ENCODE peak calls at places on chromosomes 4 and X, in eight cellular contexts. Y is hypothalamus, K is mesothelial cell of epicardium, E is suprapubic skin, D is mucosa of descending colon, A is T-helper 9 cell, U is ACHN, B is AG08395. H is an unnamed sample.

GRCh38 chrX:124307253-124307907 is 25.1 kb upstream of the TEX13D start:
- DNase-seq in K (no peak), U (no peak), E (no peak), B (no peak), A (no peak), D (no peak), Y (no peak), H (no peak)

GRCh38 chrX:31319586-31319985 is 247.7 kb upstream of the FTHL17 start:
- DNase-seq in U (no peak), K (no peak), D (no peak), A (no peak), E (no peak), Y (no peak), B (no peak), H (no peak)

GRCh38 chrX:121028419-121028818 is 19.0 kb upstream of the GLUD2 start:
- DNase-seq in K (no peak), U (no peak), B (no peak), D (no peak), Y (no peak), A (no peak), E (no peak), H (no peak)

GRCh38 chr4:126223784-126224407 is 909.1 kb downstream of the FAT4 start:
- DNase-seq in K (no peak), B (peak; percentile 30), E (no peak), D (no peak), U (peak; percentile 10), A (no peak), Y (no peak), H (no peak)

GRCh38 chr4:140156529-140157171 is 2.7 kb upstream of the MAML3 start:
- DNase-seq in U (no peak), D (no peak), K (no peak), B (no peak), Y (no peak), E (no peak), A (no peak), H (no peak)

GRCh38 chrX:21373637-21374162 is 518 bp upstream of the CNKSR2 start:
- DNase-seq in D (no peak), A (peak; percentile 5), Y (peak; percentile 30), K (no peak), E (no peak), U (no peak), B (no peak), H (no peak)

GRCh38 chrX:96424007-96424406 is 260.6 kb upstream of the DIAPH2 start:
- DNase-seq in D (no peak), A (no peak), U (no peak), K (no peak), Y (no peak), B (no peak), E (no peak), H (no peak)

GRCh38 chrX:15749642-15750610 is 11.9 kb downstream of the CA5B start:
- DNase-seq in U (no peak), Y (no peak), B (no peak), D (peak; percentile 20), A (no peak), E (no peak), K (no peak), H (no peak)

GRCh38 chrX:120791013-120791643 is 84.5 kb downstream of the CT47B1 start:
- DNase-seq in K (no peak), A (no peak), U (peak; percentile 17), E (no peak), B (peak; percentile 71), Y (no peak), D (peak; percentile 10), H (no peak)

GRCh38 chrX:10017866-10018265 is 50.7 kb downstream of the CLDN34 start:
- DNase-seq in K (no peak), A (no peak), B (peak; percentile 22), U (peak; percentile 75), D (peak; percentile 36), Y (no peak), E (no peak), H (no peak)

GRCh38 chr4:16721618-16722291 is 176.7 kb downstream of the LDB2 start:
- DNase-seq in A (no peak), E (no peak), Y (no peak), B (peak; percentile 24), K (no peak), D (no peak), U (no peak), H (no peak)

GRCh38 chr4:35423104-35423503 is 821.2 kb downstream of the ARAP2 start:
- DNase-seq in U (no peak), D (no peak), Y (no peak), E (no peak), K (no peak), B (no peak), A (no peak), H (no peak)

GRCh38 chr4:71404049-71404448 is 65.2 kb downstream of the SLC4A4 start:
- DNase-seq in K (no peak), U (no peak), A (no peak), Y (no peak), E (no peak), D (no peak), B (no peak), H (no peak)

GRCh38 chrX:9935436-9935835 is 31.7 kb upstream of the CLDN34 start:
- DNase-seq in E (no peak), Y (no peak), U (no peak), A (no peak), D (no peak), B (no peak), K (no peak), H (no peak)

GRCh38 chr4:38113136-38113535 is 152.9 kb downstream of the PTTG2 start:
- DNase-seq in Y (no peak), A (no peak), B (no peak), K (no peak), E (no peak), U (no peak), D (no peak), H (no peak)

GRCh38 chr4:186752310-186752709 is 28.7 kb upstream of the FAT1 start:
- DNase-seq in U (no peak), E (no peak), D (no peak), A (no peak), K (no peak), B (no peak), Y (no peak), H (no peak)

GRCh38 chr4:187618701-187619278 is 376.8 kb upstream of the ZFP42 start:
- DNase-seq in B (no peak), A (no peak), K (no peak), Y (no peak), E (no peak), U (no peak), D (no peak), H (no peak)

GRCh38 chrX:134484039-134484438 is 24.1 kb downstream of the HPRT1 start:
- DNase-seq in E (no peak), K (no peak), B (peak; percentile 42), A (no peak), U (peak; percentile 42), Y (no peak), D (no peak), H (no peak)

GRCh38 chr4:151359576-151359975 is 34.2 kb upstream of the SH3D19 start:
- DNase-seq in K (no peak), E (no peak), A (no peak), U (no peak), D (peak; percentile 86), B (no peak), Y (peak; percentile 2), H (no peak)

GRCh38 chr4:128757712-128758111 is 51.8 kb upstream of the JADE1 start:
- DNase-seq in Y (peak; percentile 3), U (no peak), B (no peak), A (no peak), K (no peak), D (no peak), E (no peak), H (no peak)

GRCh38 chrX:7996414-7996813 is 69.2 kb upstream of the PNPLA4 start:
- DNase-seq in U (peak; percentile 27), D (peak; percentile 38), E (no peak), Y (no peak), A (peak; percentile 26), K (no peak), B (peak; percentile 17), H (no peak)

GRCh38 chr4:124867551-124867950 is 155.0 kb upstream of the ANKRD50 start:
- DNase-seq in B (no peak), Y (no peak), K (no peak), D (no peak), U (no peak), E (no peak), A (no peak), H (no peak)

GRCh38 chr4:122661176-122661575 is 40.3 kb upstream of the IL21 start:
- DNase-seq in U (no peak), E (no peak), B (no peak), Y (no peak), A (no peak), K (no peak), D (no peak), H (no peak)

GRCh38 chrX:46957299-46957698 is 45.1 kb downstream of the JADE3 start:
- DNase-seq in E (no peak), K (no peak), U (no peak), A (no peak), D (peak; percentile 17), Y (no peak), B (no peak), H (no peak)